ENCODE peak calls at places on chromosomes 5 and 9, in nine cellular contexts. One of them, this sample, is unnamed.

GRCh38 chr9:4241552-4241951 is 58.3 kb downstream of the GLIS3 start:
- DNase-seq in GM23338: no peak
- DNase-seq in sigmoid colon: no peak
- DNase-seq in endothelial cell: no peak
- DNase-seq in fibroblast of lung: no peak
- DNase-seq in progenitor cell of endocrine pancreas: no peak
- DNase-seq in Calu3: no peak
- DNase-seq in fibroblast of the aortic adventitia: no peak
- DNase-seq in neural progenitor cell: no peak
- DNase-seq in this sample: no peak

GRCh38 chr5:125209650-125210049 is 463.2 kb upstream of the ZNF608 start:
- DNase-seq in GM23338: no peak
- DNase-seq in sigmoid colon: no peak
- DNase-seq in endothelial cell: no peak
- DNase-seq in fibroblast of lung: peak
- DNase-seq in progenitor cell of endocrine pancreas: no peak
- DNase-seq in Calu3: no peak
- DNase-seq in fibroblast of the aortic adventitia: peak
- DNase-seq in neural progenitor cell: no peak
- DNase-seq in this sample: peak

GRCh38 chr5:151584057-151584937 is 6.8 kb downstream of the FAT2 start:
- DNase-seq in GM23338: no peak
- DNase-seq in sigmoid colon: no peak
- DNase-seq in endothelial cell: no peak
- DNase-seq in fibroblast of lung: no peak
- DNase-seq in progenitor cell of endocrine pancreas: no peak
- DNase-seq in Calu3: no peak
- DNase-seq in fibroblast of the aortic adventitia: no peak
- DNase-seq in neural progenitor cell: no peak
- DNase-seq in this sample: no peak

GRCh38 chr5:97192580-97193421 is 9.8 kb upstream of the RIOK2 start:
- DNase-seq in GM23338: peak
- DNase-seq in sigmoid colon: no peak
- DNase-seq in endothelial cell: no peak
- DNase-seq in fibroblast of lung: no peak
- DNase-seq in progenitor cell of endocrine pancreas: no peak
- DNase-seq in Calu3: peak
- DNase-seq in fibroblast of the aortic adventitia: no peak
- DNase-seq in neural progenitor cell: no peak
- DNase-seq in this sample: peak

GRCh38 chr5:65157906-65158603 is 323.7 kb downstream of the ADAMTS6 start:
- DNase-seq in GM23338: peak
- DNase-seq in sigmoid colon: no peak
- DNase-seq in endothelial cell: no peak
- DNase-seq in fibroblast of lung: no peak
- DNase-seq in progenitor cell of endocrine pancreas: no peak
- DNase-seq in Calu3: peak
- DNase-seq in fibroblast of the aortic adventitia: no peak
- DNase-seq in neural progenitor cell: no peak
- DNase-seq in this sample: peak

GRCh38 chr5:60161340-60161934 is 267.9 kb upstream of the PDE4D start:
- DNase-seq in GM23338: peak
- DNase-seq in sigmoid colon: no peak
- DNase-seq in endothelial cell: peak
- DNase-seq in fibroblast of lung: peak
- DNase-seq in progenitor cell of endocrine pancreas: no peak
- DNase-seq in Calu3: peak
- DNase-seq in fibroblast of the aortic adventitia: peak
- DNase-seq in neural progenitor cell: peak
- DNase-seq in this sample: peak

GRCh38 chr9:80842383-80842782 is 847.0 kb downstream of the TLE1 start:
- DNase-seq in GM23338: no peak
- DNase-seq in sigmoid colon: no peak
- DNase-seq in endothelial cell: no peak
- DNase-seq in fibroblast of lung: peak
- DNase-seq in progenitor cell of endocrine pancreas: no peak
- DNase-seq in Calu3: no peak
- DNase-seq in fibroblast of the aortic adventitia: peak
- DNase-seq in neural progenitor cell: no peak
- DNase-seq in this sample: no peak

GRCh38 chr5:141412853-141413539 is at the start of gene PCDHGA10:
- DNase-seq in GM23338: peak
- DNase-seq in sigmoid colon: no peak
- DNase-seq in endothelial cell: peak
- DNase-seq in fibroblast of lung: peak
- DNase-seq in progenitor cell of endocrine pancreas: no peak
- DNase-seq in Calu3: no peak
- DNase-seq in fibroblast of the aortic adventitia: peak
- DNase-seq in neural progenitor cell: peak
- DNase-seq in this sample: peak

GRCh38 chr5:79561525-79561893 is 47.6 kb upstream of the HOMER1 start:
- DNase-seq in GM23338: no peak
- DNase-seq in sigmoid colon: no peak
- DNase-seq in endothelial cell: no peak
- DNase-seq in fibroblast of lung: no peak
- DNase-seq in progenitor cell of endocrine pancreas: no peak
- DNase-seq in Calu3: no peak
- DNase-seq in fibroblast of the aortic adventitia: no peak
- DNase-seq in neural progenitor cell: no peak
- DNase-seq in this sample: no peak

GRCh38 chr5:55868846-55869245 is 17.7 kb downstream of the IL31RA start:
- DNase-seq in GM23338: no peak
- DNase-seq in sigmoid colon: no peak
- DNase-seq in endothelial cell: no peak
- DNase-seq in fibroblast of lung: peak
- DNase-seq in progenitor cell of endocrine pancreas: no peak
- DNase-seq in Calu3: peak
- DNase-seq in fibroblast of the aortic adventitia: peak
- DNase-seq in neural progenitor cell: no peak
- DNase-seq in this sample: peak

DNA sequence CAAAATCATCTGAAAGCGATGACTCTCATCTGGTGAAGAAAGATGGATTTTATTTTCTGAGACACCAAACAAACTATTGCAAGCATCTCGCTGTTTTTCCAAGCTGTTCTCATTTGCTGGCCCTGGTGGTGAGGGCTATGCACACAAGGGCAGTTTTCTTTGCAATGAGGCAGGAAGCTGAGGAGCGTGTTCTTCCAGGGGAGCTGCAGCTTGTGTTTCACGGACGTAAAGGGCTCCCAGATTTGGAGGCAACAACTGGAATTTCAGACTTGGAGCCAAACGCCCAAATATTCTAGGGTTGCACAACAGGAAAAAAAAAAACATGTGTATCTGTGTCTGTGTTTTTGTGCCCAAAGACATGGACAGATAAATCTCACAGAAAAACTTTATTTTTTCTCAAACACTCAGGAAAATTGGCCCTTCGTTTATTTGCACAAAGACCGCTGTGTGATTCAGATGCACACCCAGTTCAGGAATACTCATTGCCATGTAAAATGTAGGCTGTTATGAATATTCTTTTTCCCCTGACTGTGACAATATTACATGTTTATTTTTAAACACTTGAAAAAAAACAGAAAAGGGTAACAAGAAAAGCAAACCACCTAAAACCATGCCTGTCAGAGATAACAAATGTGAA is 151.3 kb downstream of the GAS1 start:
- DNase-seq in GM23338: peak
- DNase-seq in sigmoid colon: peak
- DNase-seq in endothelial cell: peak
- DNase-seq in fibroblast of lung: peak
- DNase-seq in progenitor cell of endocrine pancreas: no peak
- DNase-seq in Calu3: no peak
- DNase-seq in fibroblast of the aortic adventitia: peak
- DNase-seq in neural progenitor cell: peak
- DNase-seq in this sample: peak
- TF ChIP-seq CTCF in GM23338: no peak
- TF ChIP-seq CTCF in sigmoid colon: peak
- TF ChIP-seq CTCF in endothelial cell: no peak
- TF ChIP-seq CTCF in fibroblast of lung: peak
- TF ChIP-seq CTCF in progenitor cell of endocrine pancreas: peak
- TF ChIP-seq CTCF in Calu3: no peak
- TF ChIP-seq CTCF in fibroblast of the aortic adventitia: peak
- TF ChIP-seq CTCF in neural progenitor cell: no peak
- TF ChIP-seq CTCF in this sample: peak

DNA sequence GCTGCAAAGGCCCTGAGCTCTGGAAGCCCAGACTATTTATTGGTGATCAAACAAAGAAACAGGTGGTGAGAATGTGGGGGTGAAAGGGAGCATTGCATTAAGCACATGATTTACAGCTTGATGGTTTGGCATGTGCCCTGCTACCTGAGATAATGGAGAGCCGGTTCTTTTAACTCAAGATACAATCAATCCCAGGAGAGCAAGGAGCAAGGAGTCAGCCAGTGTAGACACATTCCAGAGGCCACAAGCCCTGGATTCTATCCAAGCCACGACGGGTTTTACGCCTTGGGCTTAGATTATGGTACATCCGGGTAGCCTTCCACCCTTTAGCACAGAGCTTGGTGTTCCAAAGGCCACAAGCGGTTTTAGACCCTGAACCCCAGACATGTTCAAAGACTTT is 292.2 kb downstream of the CYLC2 start:
- DNase-seq in GM23338: no peak
- DNase-seq in sigmoid colon: no peak
- DNase-seq in endothelial cell: no peak
- DNase-seq in fibroblast of lung: no peak
- DNase-seq in progenitor cell of endocrine pancreas: no peak
- DNase-seq in Calu3: no peak
- DNase-seq in fibroblast of the aortic adventitia: no peak
- DNase-seq in neural progenitor cell: no peak
- DNase-seq in this sample: no peak
- TF ChIP-seq CTCF in GM23338: no peak
- TF ChIP-seq CTCF in sigmoid colon: no peak
- TF ChIP-seq CTCF in endothelial cell: no peak
- TF ChIP-seq CTCF in fibroblast of lung: no peak
- TF ChIP-seq CTCF in progenitor cell of endocrine pancreas: no peak
- TF ChIP-seq CTCF in Calu3: no peak
- TF ChIP-seq CTCF in fibroblast of the aortic adventitia: no peak
- TF ChIP-seq CTCF in neural progenitor cell: no peak
- TF ChIP-seq CTCF in this sample: no peak

DNA sequence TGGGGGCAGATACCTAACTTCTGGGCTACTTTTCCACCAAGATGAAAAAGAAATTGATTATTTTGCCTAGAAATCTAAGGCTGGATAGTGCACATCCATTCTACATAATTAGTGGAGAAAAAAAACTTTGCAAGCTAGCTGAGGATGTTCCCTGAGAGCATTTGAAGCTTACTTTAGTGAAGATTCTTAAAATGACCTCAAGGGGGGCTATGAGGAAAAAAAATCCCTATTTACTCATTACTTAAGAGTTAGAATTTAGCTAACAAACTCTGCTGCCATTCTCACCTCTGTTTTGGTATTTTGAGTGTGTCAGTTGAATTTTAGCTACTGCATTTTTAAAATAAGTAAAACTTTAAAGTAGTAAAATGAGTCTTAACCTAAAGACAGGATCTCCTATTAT is 9.2 kb upstream of the FGF10 start:
- DNase-seq in GM23338: peak
- DNase-seq in sigmoid colon: no peak
- DNase-seq in endothelial cell: no peak
- DNase-seq in fibroblast of lung: no peak
- DNase-seq in progenitor cell of endocrine pancreas: no peak
- DNase-seq in Calu3: no peak
- DNase-seq in fibroblast of the aortic adventitia: no peak
- DNase-seq in neural progenitor cell: no peak
- DNase-seq in this sample: no peak
- TF ChIP-seq CTCF in GM23338: no peak
- TF ChIP-seq CTCF in sigmoid colon: no peak
- TF ChIP-seq CTCF in endothelial cell: no peak
- TF ChIP-seq CTCF in fibroblast of lung: no peak
- TF ChIP-seq CTCF in progenitor cell of endocrine pancreas: peak
- TF ChIP-seq CTCF in Calu3: no peak
- TF ChIP-seq CTCF in fibroblast of the aortic adventitia: no peak
- TF ChIP-seq CTCF in neural progenitor cell: no peak
- TF ChIP-seq CTCF in this sample: no peak

GRCh38 chr9:23830949-23831730 is 5.1 kb upstream of the ELAVL2 start:
- DNase-seq in GM23338: peak
- DNase-seq in sigmoid colon: no peak
- DNase-seq in endothelial cell: peak
- DNase-seq in fibroblast of lung: no peak
- DNase-seq in progenitor cell of endocrine pancreas: no peak
- DNase-seq in Calu3: no peak
- DNase-seq in fibroblast of the aortic adventitia: no peak
- DNase-seq in neural progenitor cell: peak
- DNase-seq in this sample: no peak

GRCh38 chr9:23826120-23826629 is at the start of gene ELAVL2:
- DNase-seq in GM23338: peak
- DNase-seq in sigmoid colon: peak
- DNase-seq in endothelial cell: peak
- DNase-seq in fibroblast of lung: peak
- DNase-seq in progenitor cell of endocrine pancreas: peak
- DNase-seq in Calu3: no peak
- DNase-seq in fibroblast of the aortic adventitia: peak
- DNase-seq in neural progenitor cell: peak
- DNase-seq in this sample: peak

GRCh38 chr9:23825700-23826099 is 340 bp downstream of the ELAVL2 start:
- DNase-seq in GM23338: no peak
- DNase-seq in sigmoid colon: no peak
- DNase-seq in endothelial cell: no peak
- DNase-seq in fibroblast of lung: peak
- DNase-seq in progenitor cell of endocrine pancreas: no peak
- DNase-seq in Calu3: no peak
- DNase-seq in fibroblast of the aortic adventitia: peak
- DNase-seq in neural progenitor cell: peak
- DNase-seq in this sample: peak

GRCh38 chr9:23830459-23830805 is 4.4 kb upstream of the ELAVL2 start:
- DNase-seq in GM23338: no peak
- DNase-seq in sigmoid colon: no peak
- DNase-seq in endothelial cell: no peak
- DNase-seq in fibroblast of lung: no peak
- DNase-seq in progenitor cell of endocrine pancreas: no peak
- DNase-seq in Calu3: no peak
- DNase-seq in fibroblast of the aortic adventitia: no peak
- DNase-seq in neural progenitor cell: no peak
- DNase-seq in this sample: no peak

DNA sequence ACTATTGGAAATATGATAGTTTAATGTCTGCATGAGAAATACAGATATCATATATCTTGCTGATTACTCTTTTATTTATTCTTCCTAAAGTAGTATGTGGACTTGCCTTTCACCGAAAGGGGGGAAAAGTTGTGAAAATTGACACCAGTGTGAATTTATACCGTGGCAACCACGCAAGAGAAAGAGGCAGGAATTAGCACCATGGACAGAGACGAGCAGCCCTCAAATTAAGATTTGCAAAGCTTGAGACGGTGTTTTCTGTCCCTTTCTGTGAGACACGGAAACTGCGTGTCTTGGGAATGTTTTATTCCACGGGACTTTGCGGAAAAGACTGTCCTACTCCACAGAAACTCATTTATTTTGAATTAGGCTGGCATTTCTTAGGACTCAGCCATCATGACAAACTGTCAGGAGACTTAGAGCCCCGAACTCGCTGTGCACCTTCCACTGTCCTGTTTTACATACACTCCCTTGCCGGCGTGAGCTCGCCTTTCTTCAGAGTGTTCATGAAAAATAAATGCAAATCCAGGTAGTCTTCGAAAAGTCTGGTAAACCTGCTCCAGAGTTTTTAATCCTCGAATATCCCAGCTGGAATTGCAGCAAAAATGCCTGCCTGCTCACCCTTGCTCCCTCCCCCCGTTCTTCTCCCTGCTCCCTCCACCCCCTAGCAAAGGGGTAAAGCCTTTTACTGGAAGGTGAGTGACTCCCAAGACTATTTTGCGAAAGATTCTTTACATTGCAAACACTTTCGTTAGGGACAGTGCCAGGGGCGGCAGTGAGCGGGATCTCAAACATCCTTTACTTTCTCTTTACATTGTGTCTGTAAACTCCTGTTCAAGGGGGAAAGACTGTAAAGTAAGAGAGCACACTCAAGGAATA is 3.8 kb upstream of the ELAVL2 start:
- DNase-seq in GM23338: peak
- DNase-seq in sigmoid colon: no peak
- DNase-seq in endothelial cell: peak
- DNase-seq in fibroblast of lung: peak
- DNase-seq in progenitor cell of endocrine pancreas: no peak
- DNase-seq in Calu3: peak
- DNase-seq in fibroblast of the aortic adventitia: peak
- DNase-seq in neural progenitor cell: peak
- DNase-seq in this sample: peak
- TF ChIP-seq CTCF in GM23338: no peak
- TF ChIP-seq CTCF in sigmoid colon: no peak
- TF ChIP-seq CTCF in endothelial cell: no peak
- TF ChIP-seq CTCF in fibroblast of lung: no peak
- TF ChIP-seq CTCF in progenitor cell of endocrine pancreas: no peak
- TF ChIP-seq CTCF in Calu3: no peak
- TF ChIP-seq CTCF in fibroblast of the aortic adventitia: no peak
- TF ChIP-seq CTCF in neural progenitor cell: no peak
- TF ChIP-seq CTCF in this sample: no peak

This sample was measured in fibroblast of mammary gland.